ENCODE peak calls at places on chromosomes 12 and 14, in six cellular contexts. One of them, this sample, is unnamed.

GRCh38 chr12:54060975-54061778 is 7.5 kb downstream of the HOXC4 start:
- DNase-seq in pons: no peak
- DNase-seq in AG09319: no peak
- DNase-seq in ovary: no peak
- DNase-seq in activated T-cell treated with anti-CD3 and anti-CD28 coated beads, Interleukin-2, amount 50 U/mL, for 1 hour: no peak
- DNase-seq in COR-L47: no peak
- DNase-seq in this sample: no peak

GRCh38 chr14:106845286-106846087 is 1319.1 kb downstream of the TMEM121 start:
- DNase-seq in pons: no peak
- DNase-seq in AG09319: no peak
- DNase-seq in ovary: peak
- DNase-seq in activated T-cell treated with anti-CD3 and anti-CD28 coated beads, Interleukin-2, amount 50 U/mL, for 1 hour: peak
- DNase-seq in COR-L47: peak
- DNase-seq in this sample: no peak

GRCh38 chr12:76520348-76520747 is 39.2 kb downstream of the OSBPL8 start:
- DNase-seq in pons: no peak
- DNase-seq in AG09319: no peak
- DNase-seq in ovary: no peak
- DNase-seq in activated T-cell treated with anti-CD3 and anti-CD28 coated beads, Interleukin-2, amount 50 U/mL, for 1 hour: no peak
- DNase-seq in COR-L47: no peak
- DNase-seq in this sample: no peak

GRCh38 chr12:121823101-121823726 is 19.4 kb downstream of the SETD1B start:
- DNase-seq in pons: no peak
- DNase-seq in AG09319: no peak
- DNase-seq in ovary: no peak
- DNase-seq in activated T-cell treated with anti-CD3 and anti-CD28 coated beads, Interleukin-2, amount 50 U/mL, for 1 hour: no peak
- DNase-seq in COR-L47: no peak
- DNase-seq in this sample: no peak

GRCh38 chr12:106644335-106645073 is 61.7 kb downstream of the RFX4 start:
- DNase-seq in pons: no peak
- DNase-seq in AG09319: no peak
- DNase-seq in ovary: no peak
- DNase-seq in activated T-cell treated with anti-CD3 and anti-CD28 coated beads, Interleukin-2, amount 50 U/mL, for 1 hour: no peak
- DNase-seq in COR-L47: no peak
- DNase-seq in this sample: no peak

GRCh38 chr12:47734725-47735480 is 9.6 kb upstream of the ENDOU start:
- DNase-seq in pons: peak
- DNase-seq in AG09319: no peak
- DNase-seq in ovary: peak
- DNase-seq in activated T-cell treated with anti-CD3 and anti-CD28 coated beads, Interleukin-2, amount 50 U/mL, for 1 hour: no peak
- DNase-seq in COR-L47: no peak
- DNase-seq in this sample: no peak

GRCh38 chr12:112107306-112107705 is 1.3 kb downstream of the NAA25 start:
- DNase-seq in pons: no peak
- DNase-seq in AG09319: no peak
- DNase-seq in ovary: no peak
- DNase-seq in activated T-cell treated with anti-CD3 and anti-CD28 coated beads, Interleukin-2, amount 50 U/mL, for 1 hour: no peak
- DNase-seq in COR-L47: no peak
- DNase-seq in this sample: no peak

GRCh38 chr12:121802843-121803698 is 738 bp upstream of the SETD1B start:
- DNase-seq in pons: peak
- DNase-seq in AG09319: peak
- DNase-seq in ovary: peak
- DNase-seq in activated T-cell treated with anti-CD3 and anti-CD28 coated beads, Interleukin-2, amount 50 U/mL, for 1 hour: peak
- DNase-seq in COR-L47: peak
- DNase-seq in this sample: peak

GRCh38 chr14:70027785-70028428 is 148.7 kb downstream of the SMOC1 start:
- DNase-seq in pons: peak
- DNase-seq in AG09319: no peak
- DNase-seq in ovary: peak
- DNase-seq in activated T-cell treated with anti-CD3 and anti-CD28 coated beads, Interleukin-2, amount 50 U/mL, for 1 hour: peak
- DNase-seq in COR-L47: peak
- DNase-seq in this sample: peak

GRCh38 chr12:113155641-113156040 is 6.1 kb downstream of the CFAP73 start:
- DNase-seq in pons: no peak
- DNase-seq in AG09319: no peak
- DNase-seq in ovary: no peak
- DNase-seq in activated T-cell treated with anti-CD3 and anti-CD28 coated beads, Interleukin-2, amount 50 U/mL, for 1 hour: no peak
- DNase-seq in COR-L47: no peak
- DNase-seq in this sample: no peak

GRCh38 chr14:91866061-91866460 is 1.3 kb downstream of the TC2N start:
- DNase-seq in pons: no peak
- DNase-seq in AG09319: no peak
- DNase-seq in ovary: no peak
- DNase-seq in activated T-cell treated with anti-CD3 and anti-CD28 coated beads, Interleukin-2, amount 50 U/mL, for 1 hour: no peak
- DNase-seq in COR-L47: no peak
- DNase-seq in this sample: no peak

GRCh38 chr14:64692597-64693350 is 11.4 kb upstream of the PLEKHG3 start:
- DNase-seq in pons: no peak
- DNase-seq in AG09319: no peak
- DNase-seq in ovary: no peak
- DNase-seq in activated T-cell treated with anti-CD3 and anti-CD28 coated beads, Interleukin-2, amount 50 U/mL, for 1 hour: no peak
- DNase-seq in COR-L47: no peak
- DNase-seq in this sample: no peak

GRCh38 chr14:52563120-52563519 is 10.5 kb downstream of the GPR137C start:
- DNase-seq in pons: no peak
- DNase-seq in AG09319: no peak
- DNase-seq in ovary: no peak
- DNase-seq in activated T-cell treated with anti-CD3 and anti-CD28 coated beads, Interleukin-2, amount 50 U/mL, for 1 hour: no peak
- DNase-seq in COR-L47: no peak
- DNase-seq in this sample: no peak

GRCh38 chr14:20697273-20698017 is 8.9 kb downstream of the ANG start:
- DNase-seq in pons: peak
- DNase-seq in AG09319: no peak
- DNase-seq in ovary: no peak
- DNase-seq in activated T-cell treated with anti-CD3 and anti-CD28 coated beads, Interleukin-2, amount 50 U/mL, for 1 hour: peak
- DNase-seq in COR-L47: peak
- DNase-seq in this sample: peak

GRCh38 chr14:69368381-69368780 is 29.7 kb downstream of the ERH start:
- DNase-seq in pons: no peak
- DNase-seq in AG09319: no peak
- DNase-seq in ovary: no peak
- DNase-seq in activated T-cell treated with anti-CD3 and anti-CD28 coated beads, Interleukin-2, amount 50 U/mL, for 1 hour: no peak
- DNase-seq in COR-L47: no peak
- DNase-seq in this sample: no peak

GRCh38 chr14:70882771-70883492 is 24.3 kb upstream of the PCNX1 start:
- DNase-seq in pons: peak
- DNase-seq in AG09319: no peak
- DNase-seq in ovary: no peak
- DNase-seq in activated T-cell treated with anti-CD3 and anti-CD28 coated beads, Interleukin-2, amount 50 U/mL, for 1 hour: no peak
- DNase-seq in COR-L47: no peak
- DNase-seq in this sample: no peak

GRCh38 chr14:97833291-97833690 is 1036.1 kb downstream of the VRK1 start:
- DNase-seq in pons: no peak
- DNase-seq in AG09319: no peak
- DNase-seq in ovary: no peak
- DNase-seq in activated T-cell treated with anti-CD3 and anti-CD28 coated beads, Interleukin-2, amount 50 U/mL, for 1 hour: no peak
- DNase-seq in COR-L47: no peak
- DNase-seq in this sample: no peak

GRCh38 chr14:101174980-101175606 is 271.6 kb upstream of the RTL1 start:
- DNase-seq in pons: no peak
- DNase-seq in AG09319: no peak
- DNase-seq in ovary: peak
- DNase-seq in activated T-cell treated with anti-CD3 and anti-CD28 coated beads, Interleukin-2, amount 50 U/mL, for 1 hour: no peak
- DNase-seq in COR-L47: peak
- DNase-seq in this sample: no peak

GRCh38 chr14:28709571-28710305 is 56.8 kb upstream of the FOXG1 start:
- DNase-seq in pons: no peak
- DNase-seq in AG09319: no peak
- DNase-seq in ovary: no peak
- DNase-seq in activated T-cell treated with anti-CD3 and anti-CD28 coated beads, Interleukin-2, amount 50 U/mL, for 1 hour: no peak
- DNase-seq in COR-L47: no peak
- DNase-seq in this sample: no peak

GRCh38 chr14:64683264-64683663 is 21.0 kb upstream of the PLEKHG3 start:
- DNase-seq in pons: peak
- DNase-seq in AG09319: no peak
- DNase-seq in ovary: peak
- DNase-seq in activated T-cell treated with anti-CD3 and anti-CD28 coated beads, Interleukin-2, amount 50 U/mL, for 1 hour: no peak
- DNase-seq in COR-L47: no peak
- DNase-seq in this sample: no peak

GRCh38 chr12:91178139-91178561 is 4.5 kb downstream of the DCN start:
- DNase-seq in pons: peak
- DNase-seq in AG09319: peak
- DNase-seq in ovary: peak
- DNase-seq in activated T-cell treated with anti-CD3 and anti-CD28 coated beads, Interleukin-2, amount 50 U/mL, for 1 hour: no peak
- DNase-seq in COR-L47: no peak
- DNase-seq in this sample: no peak

GRCh38 chr14:51297066-51297465 is 57.0 kb downstream of the TMX1 start:
- DNase-seq in pons: no peak
- DNase-seq in AG09319: no peak
- DNase-seq in ovary: no peak
- DNase-seq in activated T-cell treated with anti-CD3 and anti-CD28 coated beads, Interleukin-2, amount 50 U/mL, for 1 hour: no peak
- DNase-seq in COR-L47: no peak
- DNase-seq in this sample: no peak

GRCh38 chr14:23017091-23017490 is 7.1 kb upstream of the C14orf93 start:
- DNase-seq in pons: no peak
- DNase-seq in AG09319: no peak
- DNase-seq in ovary: no peak
- DNase-seq in activated T-cell treated with anti-CD3 and anti-CD28 coated beads, Interleukin-2, amount 50 U/mL, for 1 hour: no peak
- DNase-seq in COR-L47: no peak
- DNase-seq in this sample: no peak

GRCh38 chr12:80352476-80352875 is 91.6 kb upstream of the PTPRQ start:
- DNase-seq in pons: no peak
- DNase-seq in AG09319: no peak
- DNase-seq in ovary: no peak
- DNase-seq in activated T-cell treated with anti-CD3 and anti-CD28 coated beads, Interleukin-2, amount 50 U/mL, for 1 hour: no peak
- DNase-seq in COR-L47: no peak
- DNase-seq in this sample: no peak